ENCODE peak calls at places on chromosomes 5 and 9, in seven cellular contexts. One of them, this sample, is unnamed.

GRCh38 chr9:89473762-89474469 is 24.0 kb downstream of the SEMA4D start:
- DNase-seq in posterior cingulate gyrus: no peak
- DNase-seq in EL: no peak
- DNase-seq in activated naive CD4-positive, alpha-beta T cell treated with anti-CD3 and anti-CD28 coated beads, Interleukin-2, amount 10 ng/mL, durations not matched to agents 7 days and 5 days: no peak
- DNase-seq in thoracic aorta: no peak
- DNase-seq in nephron progenitor cell: no peak
- DNase-seq in NCI-H1105: peak; percentile 65
- DNase-seq in this sample: no peak

GRCh38 chr5:10635257-10635860 is 71.5 kb downstream of the ANKRD33B start:
- DNase-seq in posterior cingulate gyrus: no peak
- DNase-seq in EL: peak; percentile 84
- DNase-seq in activated naive CD4-positive, alpha-beta T cell treated with anti-CD3 and anti-CD28 coated beads, Interleukin-2, amount 10 ng/mL, durations not matched to agents 7 days and 5 days: peak; percentile 74
- DNase-seq in thoracic aorta: no peak
- DNase-seq in nephron progenitor cell: no peak
- DNase-seq in NCI-H1105: no peak
- DNase-seq in this sample: no peak

GRCh38 chr9:132040808-132041207 is 38.9 kb downstream of the MED27 start:
- DNase-seq in posterior cingulate gyrus: no peak
- DNase-seq in EL: no peak
- DNase-seq in activated naive CD4-positive, alpha-beta T cell treated with anti-CD3 and anti-CD28 coated beads, Interleukin-2, amount 10 ng/mL, durations not matched to agents 7 days and 5 days: no peak
- DNase-seq in thoracic aorta: no peak
- DNase-seq in nephron progenitor cell: no peak
- DNase-seq in NCI-H1105: no peak
- DNase-seq in this sample: no peak

GRCh38 chr9:132479733-132480132 is 69.7 kb downstream of the CFAP77 start:
- DNase-seq in posterior cingulate gyrus: no peak
- DNase-seq in EL: no peak
- DNase-seq in activated naive CD4-positive, alpha-beta T cell treated with anti-CD3 and anti-CD28 coated beads, Interleukin-2, amount 10 ng/mL, durations not matched to agents 7 days and 5 days: no peak
- DNase-seq in thoracic aorta: no peak
- DNase-seq in nephron progenitor cell: no peak
- DNase-seq in NCI-H1105: no peak
- DNase-seq in this sample: no peak

GRCh38 chr9:116860509-116861120 is 173.5 kb downstream of the TRIM32 start:
- DNase-seq in posterior cingulate gyrus: peak; percentile 43
- DNase-seq in EL: peak; percentile 61
- DNase-seq in activated naive CD4-positive, alpha-beta T cell treated with anti-CD3 and anti-CD28 coated beads, Interleukin-2, amount 10 ng/mL, durations not matched to agents 7 days and 5 days: peak; percentile 27
- DNase-seq in thoracic aorta: peak; percentile 8
- DNase-seq in nephron progenitor cell: peak; percentile 81
- DNase-seq in NCI-H1105: peak; percentile 49
- DNase-seq in this sample: peak; percentile 51

GRCh38 chr9:131043097-131043496 is 34.1 kb downstream of the LAMC3 start:
- DNase-seq in posterior cingulate gyrus: no peak
- DNase-seq in EL: no peak
- DNase-seq in activated naive CD4-positive, alpha-beta T cell treated with anti-CD3 and anti-CD28 coated beads, Interleukin-2, amount 10 ng/mL, durations not matched to agents 7 days and 5 days: no peak
- DNase-seq in thoracic aorta: no peak
- DNase-seq in nephron progenitor cell: no peak
- DNase-seq in NCI-H1105: no peak
- DNase-seq in this sample: no peak

GRCh38 chr9:35923927-35924763 is 14.9 kb downstream of the SPAAR start:
- DNase-seq in posterior cingulate gyrus: no peak
- DNase-seq in EL: peak; percentile 93
- DNase-seq in activated naive CD4-positive, alpha-beta T cell treated with anti-CD3 and anti-CD28 coated beads, Interleukin-2, amount 10 ng/mL, durations not matched to agents 7 days and 5 days: no peak
- DNase-seq in thoracic aorta: no peak
- DNase-seq in nephron progenitor cell: no peak
- DNase-seq in NCI-H1105: no peak
- DNase-seq in this sample: no peak

GRCh38 chr5:8598356-8598755 is 729.4 kb downstream of the MTRR start:
- DNase-seq in posterior cingulate gyrus: no peak
- DNase-seq in EL: no peak
- DNase-seq in activated naive CD4-positive, alpha-beta T cell treated with anti-CD3 and anti-CD28 coated beads, Interleukin-2, amount 10 ng/mL, durations not matched to agents 7 days and 5 days: no peak
- DNase-seq in thoracic aorta: no peak
- DNase-seq in nephron progenitor cell: no peak
- DNase-seq in NCI-H1105: no peak
- DNase-seq in this sample: no peak

GRCh38 chr9:26331223-26331622 is 561.4 kb downstream of the CAAP1 start:
- DNase-seq in posterior cingulate gyrus: no peak
- DNase-seq in EL: no peak
- DNase-seq in activated naive CD4-positive, alpha-beta T cell treated with anti-CD3 and anti-CD28 coated beads, Interleukin-2, amount 10 ng/mL, durations not matched to agents 7 days and 5 days: no peak
- DNase-seq in thoracic aorta: no peak
- DNase-seq in nephron progenitor cell: no peak
- DNase-seq in NCI-H1105: no peak
- DNase-seq in this sample: no peak

This sample was measured in C1 segment of cervical spinal cord.